ENCODE peak calls at places on chromosomes 16 and 17, in six cellular contexts. Q, R, H, O, C and Y are unnamed samples.

GRCh38 chr16:31107465-31107867 is 720 bp upstream of the BCKDK start:
- DNase-seq in R (no peak), H (no peak), O (no peak), C (peak; percentile 76), Q (no peak), Y (no peak)

GRCh38 chr16:17590711-17591654 is 120.2 kb upstream of the XYLT1 start:
- DNase-seq in R (no peak), H (no peak), Q (no peak), O (no peak), C (no peak), Y (no peak)

GRCh38 chr16:77722315-77723107 is at the start of gene NUDT7:
- DNase-seq in O (peak; percentile 100), R (peak; percentile 83), Q (peak; percentile 94), C (peak; percentile 85), H (peak; percentile 94), Y (peak; percentile 98)

GRCh38 chr16:58339452-58339938 is 44.7 kb upstream of the PRSS54 start:
- DNase-seq in C (no peak), Q (peak; percentile 40), R (no peak), H (peak; percentile 30), O (no peak), Y (no peak)

GRCh38 chr17:39294060-39294459 is 68.3 kb upstream of the STAC2 start:
- DNase-seq in C (no peak), Q (no peak), R (no peak), H (no peak), O (no peak), Y (no peak)

GRCh38 chr16:89525146-89525913 is 17.1 kb downstream of the SPG7 start:
- DNase-seq in C (peak; percentile 68), O (no peak), R (no peak), H (no peak), Q (no peak), Y (no peak)

GRCh38 chr17:34797724-34798123 is 163.5 kb downstream of the CCT6B start:
- DNase-seq in O (no peak), C (peak; percentile 32), R (no peak), H (peak; percentile 31), Q (no peak), Y (no peak)

GRCh38 chr17:13027246-13027645 is 9.4 kb upstream of the ELAC2 start:
- DNase-seq in C (no peak), O (no peak), R (no peak), Q (no peak), H (no peak), Y (no peak)

GRCh38 chr17:67863624-67864247 is 38.4 kb downstream of the BPTF start:
- DNase-seq in R (no peak), Q (no peak), H (no peak), C (no peak), O (no peak), Y (no peak)

GRCh38 chr17:48483471-48484131 is 47.2 kb downstream of the HOXB1 start:
- DNase-seq in H (no peak), R (no peak), O (no peak), Q (peak; percentile 99), C (peak; percentile 71), Y (no peak)

GRCh38 chr17:70187383-70187782 is 18.1 kb downstream of the KCNJ2 start:
- DNase-seq in R (no peak), C (no peak), H (no peak), O (no peak), Q (peak; percentile 71), Y (no peak)

GRCh38 chr17:28946239-28946638 is 5.1 kb downstream of the PHF12 start:
- DNase-seq in R (no peak), H (no peak), C (no peak), O (no peak), Q (peak; percentile 87), Y (no peak)

GRCh38 chr17:80805032-80805751 is 186.4 kb upstream of the CHMP6 start:
- DNase-seq in H (no peak), Q (no peak), R (no peak), O (no peak), C (no peak), Y (peak; percentile 40)

GRCh38 chr17:41528959-41529353 is 848 bp upstream of the KRT19 start:
- DNase-seq in C (no peak), H (no peak), O (no peak), Q (no peak), R (no peak), Y (no peak)

GRCh38 chr17:79826210-79826680 is 13.0 kb downstream of the CBX4 start:
- DNase-seq in H (no peak), O (no peak), C (no peak), Q (no peak), R (no peak), Y (no peak)

GRCh38 chr16:48335961-48336360 is 49.3 kb downstream of the SIAH1 start:
- DNase-seq in R (no peak), Q (no peak), O (no peak), C (no peak), H (no peak), Y (no peak)

GRCh38 chr16:18936727-18937340 is 10.6 kb upstream of the SMG1 start:
- DNase-seq in C (no peak), H (no peak), R (no peak), O (no peak), Q (no peak), Y (no peak)

GRCh38 chr16:24539850-24540484 is 601 bp downstream of the RBBP6 start:
- DNase-seq in O (peak; percentile 87), C (peak; percentile 59), H (no peak), Q (peak; percentile 3), R (no peak), Y (no peak)

GRCh38 chr17:41442772-41443171 is 2.0 kb upstream of the KRT38 start:
- DNase-seq in R (no peak), H (no peak), O (no peak), C (no peak), Q (no peak), Y (no peak)

GRCh38 chr17:45886852-45887251 is 7.5 kb upstream of the MAPT start:
- DNase-seq in O (no peak), C (no peak), Q (no peak), R (no peak), H (no peak), Y (no peak)

GRCh38 chr17:49993423-49994037 is 1.5 kb downstream of the DLX3 start:
- DNase-seq in H (no peak), O (no peak), R (no peak), C (no peak), Q (no peak), Y (no peak)

GRCh38 chr16:84362410-84362809 is 5.9 kb upstream of the ATP2C2 start:
- DNase-seq in H (no peak), O (no peak), R (no peak), C (no peak), Q (no peak), Y (peak; percentile 27)

GRCh38 chr17:36949461-36949927 is 740 bp downstream of the AATF start:
- DNase-seq in C (no peak), R (no peak), O (no peak), H (no peak), Q (no peak), Y (no peak)

GRCh38 chr17:30514895-30515596 is 37.8 kb downstream of the GOSR1 start:
- DNase-seq in Q (no peak), R (no peak), C (no peak), H (no peak), O (no peak), Y (no peak)

GRCh38 chr17:80364091-80364691 is 50.8 kb upstream of the ENDOV start:
- DNase-seq in Q (peak; percentile 24), O (no peak), H (peak; percentile 37), R (no peak), C (no peak), Y (no peak)

GRCh38 chr16:10988164-10988803 is 43.9 kb downstream of the CLEC16A start:
- DNase-seq in R (no peak), O (no peak), C (no peak), H (peak; percentile 28), Q (no peak), Y (no peak)

GRCh38 chr16:66203476-66203875 is 163.0 kb upstream of the CDH5 start:
- DNase-seq in C (no peak), H (no peak), R (no peak), Q (no peak), O (no peak), Y (no peak)

GRCh38 chr16:50523710-50524109 is 24.5 kb upstream of the NKD1 start:
- DNase-seq in H (no peak), O (no peak), Q (no peak), R (no peak), C (no peak), Y (no peak)

GRCh38 chr17:42866216-42866615 is 15.2 kb downstream of the AOC3 start:
- DNase-seq in Q (no peak), O (peak; percentile 20), C (no peak), R (no peak), H (no peak), Y (no peak)

GRCh38 chr17:42866631-42867575 is 15.9 kb downstream of the AOC3 start:
- DNase-seq in O (peak; percentile 34), C (no peak), R (no peak), H (no peak), Q (no peak), Y (no peak)

GRCh38 chr17:42871647-42872046 is 20.6 kb downstream of the AOC3 start:
- DNase-seq in H (no peak), C (no peak), O (peak; percentile 2), Q (no peak), R (no peak), Y (no peak)

GRCh38 chr17:42865638-42866094 is 14.7 kb downstream of the AOC3 start:
- DNase-seq in C (no peak), H (no peak), O (peak; percentile 34), R (no peak), Q (no peak), Y (no peak)

GRCh38 chr17:42868338-42868737 is 17.3 kb downstream of the AOC3 start:
- DNase-seq in O (peak; percentile 29), R (no peak), Q (no peak), C (no peak), H (no peak), Y (no peak)
- H3K27ac ChIP-seq in O (no peak overlapping the region), R (no peak overlapping the region), Q (no peak overlapping the region), C (no peak overlapping the region), H (no peak overlapping the region), Y (no peak overlapping the region)

GRCh38 chr17:18146980-18147379 is 36.6 kb upstream of the ALKBH5 start:
- DNase-seq in Q (no peak), C (no peak), R (no peak), H (no peak), O (no peak), Y (no peak)
- H3K27ac ChIP-seq in Q (no peak overlapping the region), C (no peak overlapping the region), R (no peak overlapping the region), H (no peak overlapping the region), O (no peak overlapping the region), Y (no peak overlapping the region)

GRCh38 chr17:21282850-21283249 is 1.7 kb upstream of the MAP2K3 start:
- DNase-seq in C (no peak), Q (no peak), R (no peak), O (no peak), H (no peak), Y (no peak)
- H3K27ac ChIP-seq in C (no peak overlapping the region), Q (no peak overlapping the region), R (no peak overlapping the region), O (peak overlapping the region; percentile 13), H (peak overlapping the region; percentile 54), Y (no peak overlapping the region)

DNA sequence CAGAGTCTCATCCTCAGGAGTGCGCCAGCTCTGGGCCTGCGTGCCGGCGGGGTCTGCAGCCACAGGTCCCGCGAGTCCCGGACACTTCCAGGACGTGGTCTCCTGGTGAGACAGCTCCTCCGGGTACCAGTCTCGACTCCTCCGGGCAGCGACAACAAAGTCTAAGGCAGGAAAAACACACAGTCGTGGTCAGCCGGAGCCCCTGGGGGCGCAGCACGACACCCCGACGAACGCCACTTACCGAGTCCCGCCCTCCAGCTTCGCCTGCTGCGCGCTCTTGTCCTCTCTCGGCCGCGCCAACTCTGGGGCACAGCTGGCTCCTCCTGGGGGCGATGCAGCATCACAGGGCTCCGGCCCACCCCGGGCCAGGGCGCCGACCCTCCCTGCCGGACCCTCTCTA is 13.4 kb downstream of the MIS12 start:
- DNase-seq in O (no peak), H (no peak), C (no peak), R (no peak), Q (no peak), Y (no peak)
- H3K27ac ChIP-seq in O (no peak overlapping the region), H (no peak overlapping the region), C (no peak overlapping the region), R (no peak overlapping the region), Q (no peak overlapping the region), Y (no peak overlapping the region)